ENCODE peak calls at places on chromosomes 11 and 22, in seven cellular contexts. T is activated naive CD4-positive, alpha-beta T cell treated with anti-CD3 and anti-CD28 coated beads, Interleukin-2, amount 50 U/mL, for 16 hours; I is NCI-H2171 treated with DMSO at 0.1 percent for 48 hours; R is GM20000; L is Right ventricle myocardium superior; M is activated CD4-positive, alpha-beta T cell treated with anti-CD3 and anti-CD28 coated beads for 24 hours; C is pulmonary artery endothelial cell. D is an unnamed sample.

GRCh38 chr22:20624161-20624616 is 116.8 kb downstream of the MED15 start:
- DNase-seq in T (peak; percentile 36), I (no peak), R (peak; percentile 65), L (no peak), M (no peak), C (no peak), D (peak; percentile 85)

GRCh38 chr11:2263012-2263565 is 7.3 kb downstream of the ASCL2 start:
- DNase-seq in T (no peak), I (no peak), R (no peak), L (no peak), M (no peak), C (no peak), D (no peak)

GRCh38 chr11:88139865-88140264 is 35.4 kb downstream of the RAB38 start:
- DNase-seq in T (no peak), I (no peak), R (no peak), L (no peak), M (no peak), C (no peak), D (no peak)

GRCh38 chr11:46332568-46333128 is 14.6 kb upstream of the DGKZ start:
- DNase-seq in T (peak; percentile 77), I (peak; percentile 47), R (no peak), L (no peak), M (no peak), C (no peak), D (no peak)

GRCh38 chr11:2398664-2399355 is 1.7 kb upstream of the TSSC4 start:
- DNase-seq in T (no peak), I (no peak), R (no peak), L (no peak), M (no peak), C (no peak), D (no peak)

GRCh38 chr11:61541568-61541967 is 33.0 kb downstream of the LRRC10B start:
- DNase-seq in T (no peak), I (no peak), R (peak; percentile 75), L (no peak), M (no peak), C (no peak), D (no peak)

GRCh38 chr11:699116-699508 is 3.5 kb downstream of the TMEM80 start:
- DNase-seq in T (no peak), I (no peak), R (no peak), L (no peak), M (no peak), C (no peak), D (no peak)

GRCh38 chr11:32420937-32421532 is 14.3 kb downstream of the WT1 start:
- DNase-seq in T (no peak), I (no peak), R (peak; percentile 74), L (peak; percentile 61), M (no peak), C (no peak), D (peak; percentile 55)

GRCh38 chr11:75490221-75491181 is 35.2 kb downstream of the GDPD5 start:
- DNase-seq in T (no peak), I (no peak), R (no peak), L (no peak), M (no peak), C (no peak), D (no peak)

GRCh38 chr11:115502636-115503082 is 1.6 kb downstream of the CADM1 start:
- DNase-seq in T (no peak), I (no peak), R (no peak), L (no peak), M (no peak), C (no peak), D (no peak)

GRCh38 chr11:123562166-123562565 is 92.3 kb downstream of the SCN3B start:
- DNase-seq in T (no peak), I (no peak), R (no peak), L (no peak), M (no peak), C (no peak), D (no peak)

GRCh38 chr22:44274918-44275665 is 37.7 kb downstream of the SHISAL1 start:
- DNase-seq in T (no peak), I (no peak), R (no peak), L (no peak), M (no peak), C (no peak), D (no peak)

GRCh38 chr22:38316340-38317236 is 645 bp downstream of the CSNK1E start:
- DNase-seq in T (peak; percentile 60), I (peak; percentile 45), R (peak; percentile 83), L (peak; percentile 83), M (no peak), C (no peak), D (no peak)

GRCh38 chr11:67438121-67438902 is 830 bp upstream of the PTPRCAP start:
- DNase-seq in T (peak; percentile 82), I (no peak), R (peak; percentile 63), L (no peak), M (peak; percentile 61), C (no peak), D (no peak)

GRCh38 chr22:41642711-41643110 is 21.6 kb downstream of the XRCC6 start:
- DNase-seq in T (no peak), I (no peak), R (no peak), L (no peak), M (no peak), C (no peak), D (no peak)

GRCh38 chr22:22838148-22838786 is 49.3 kb upstream of the IGLL5 start:
- DNase-seq in T (no peak), I (no peak), R (no peak), L (no peak), M (no peak), C (no peak), D (no peak)

GRCh38 chr11:79087957-79088318 is 352.9 kb downstream of the TENM4 start:
- DNase-seq in T (no peak), I (no peak), R (no peak), L (no peak), M (no peak), C (no peak), D (no peak)

GRCh38 chr11:34948721-34949120 is 32.3 kb downstream of the PDHX start:
- DNase-seq in T (no peak), I (no peak), R (no peak), L (no peak), M (no peak), C (no peak), D (no peak)

GRCh38 chr22:28799834-28800307 is 498 bp downstream of the XBP1 start:
- DNase-seq in T (no peak), I (no peak), R (peak; percentile 61), L (peak; percentile 85), M (no peak), C (no peak), D (no peak)

GRCh38 chr11:91136631-91137030 is 913.8 kb upstream of the CHORDC1 start:
- DNase-seq in T (no peak), I (no peak), R (no peak), L (no peak), M (no peak), C (no peak), D (no peak)

GRCh38 chr11:48025293-48025982 is 45.1 kb downstream of the PTPRJ start:
- DNase-seq in T (no peak), I (peak; percentile 77), R (no peak), L (no peak), M (no peak), C (no peak), D (no peak)

GRCh38 chr11:69299572-69299971 is 5.6 kb downstream of the MYEOV start:
- DNase-seq in T (no peak), I (no peak), R (no peak), L (no peak), M (no peak), C (no peak), D (no peak)

GRCh38 chr11:75165721-75166120 is 14.8 kb downstream of the SLCO2B1 start:
- DNase-seq in T (no peak), I (no peak), R (no peak), L (no peak), M (no peak), C (no peak), D (no peak)

GRCh38 chr22:44746061-44746789 is 6.2 kb upstream of the ARHGAP8 start:
- DNase-seq in T (no peak), I (no peak), R (no peak), L (no peak), M (no peak), C (no peak), D (no peak)

GRCh38 chr11:28117712-28118111 is 9.5 kb downstream of the METTL15 start:
- DNase-seq in T (no peak), I (no peak), R (no peak), L (no peak), M (no peak), C (no peak), D (no peak)

GRCh38 chr11:102760355-102761035 is 19.9 kb downstream of the MMP10 start:
- DNase-seq in T (no peak), I (no peak), R (no peak), L (no peak), M (no peak), C (peak; percentile 94), D (no peak)

GRCh38 chr22:40036591-40037225 is 42.0 kb downstream of the FAM83F start:
- DNase-seq in T (peak; percentile 53), I (peak; percentile 69), R (peak; percentile 77), L (peak; percentile 70), M (no peak), C (peak; percentile 43), D (no peak)

GRCh38 chr22:36911887-36912661 is 1.4 kb upstream of the CSF2RB start:
- DNase-seq in T (no peak), I (no peak), R (no peak), L (no peak), M (no peak), C (no peak), D (no peak)

GRCh38 chr22:32341122-32341740 is 16.4 kb upstream of the RFPL3 start:
- DNase-seq in T (no peak), I (no peak), R (no peak), L (no peak), M (no peak), C (no peak), D (no peak)

GRCh38 chr11:111097191-111097590 is 148.3 kb upstream of the POU2AF2 start:
- DNase-seq in T (no peak), I (no peak), R (no peak), L (peak; percentile 63), M (no peak), C (no peak), D (no peak)

GRCh38 chr22:19615867-19616581 is 91.8 kb upstream of the CLDN5 start:
- DNase-seq in T (no peak), I (no peak), R (no peak), L (no peak), M (no peak), C (no peak), D (no peak)

GRCh38 chr11:17734986-17735822 is 623 bp downstream of the KCNC1 start:
- DNase-seq in T (peak; percentile 25), I (peak; percentile 14), R (peak; percentile 86), L (peak; percentile 78), M (no peak), C (peak; percentile 37), D (no peak)

GRCh38 chr11:444397-445144 is 2.8 kb upstream of the ANO9 start:
- DNase-seq in T (no peak), I (peak; percentile 54), R (no peak), L (peak; percentile 45), M (no peak), C (no peak), D (no peak)

GRCh38 chr11:132142554-132142953 is 772.1 kb downstream of the NTM start:
- DNase-seq in T (no peak), I (no peak), R (no peak), L (no peak), M (no peak), C (no peak), D (no peak)

D was measured in GM12878.